ENCODE peak calls at places on chromosomes 2 and 18, in four cellular contexts. J is K562, I is tibial nerve, S is upper lobe of left lung. E is an unnamed sample. For H3K27me3 and H3K4me1, the result is how much of the 10 kb centered on the place peaks cover.

GRCh38 chr2:196479350-196479749 is 160.2 kb upstream of the CCDC150 start:
- DNase-seq in J (no peak), S (no peak), I (no peak), E (no peak)

GRCh38 chr18:49591775-49592174 is 29.9 kb downstream of the LIPG start:
- DNase-seq in I (no peak), S (no peak), J (no peak), E (no peak)

GRCh38 chr18:25446972-25447371 is 95.0 kb upstream of the ZNF521 start:
- DNase-seq in I (no peak), J (no peak), S (no peak), E (no peak)

GRCh38 chr2:240960309-240960962 is 38.0 kb upstream of the SNED1 start:
- DNase-seq in I (peak), J (no peak), S (peak), E (peak)

GRCh38 chr2:235854276-235854675 is 313.9 kb downstream of the GBX2 start:
- DNase-seq in S (no peak), J (no peak), I (no peak), E (no peak)

GRCh38 chr2:16336491-16336890 is 329.1 kb downstream of the CYRIA start:
- DNase-seq in S (no peak), I (no peak), J (no peak), E (no peak)

GRCh38 chr2:220143336-220143735 is 515.9 kb downstream of the SLC4A3 start:
- DNase-seq in I (no peak), J (no peak), S (no peak), E (no peak)

GRCh38 chr2:188975497-188976102 is 1.4 kb downstream of the COL3A1 start:
- DNase-seq in I (peak), J (peak), S (no peak), E (no peak)

GRCh38 chr2:211347328-211347727 is 790.9 kb downstream of the CPS1 start:
- DNase-seq in J (no peak), I (no peak), S (no peak), E (no peak)

GRCh38 chr2:234050455-234051135 is at the start of gene SPP2:
- DNase-seq in J (no peak), S (no peak), I (no peak), E (no peak)

GRCh38 chr2:120218181-120218580 is 5.0 kb downstream of the TMEM185B start:
- DNase-seq in S (no peak), J (no peak), I (no peak), E (no peak)

GRCh38 chr2:98867539-98868309 is 68.3 kb downstream of the CRACDL start:
- DNase-seq in I (no peak), S (no peak), J (no peak), E (no peak)

GRCh38 chr2:39530423-39530866 is 93.4 kb upstream of the MAP4K3 start:
- DNase-seq in J (no peak), S (no peak), I (no peak), E (no peak)

GRCh38 chr2:42809876-42810125 is 17.4 kb upstream of the HAAO start:
- DNase-seq in S (peak), I (no peak), J (peak), E (peak)

GRCh38 chr18:69858897-69859296 is 88.8 kb downstream of the CD226 start:
- DNase-seq in J (no peak), S (no peak), I (no peak), E (no peak)

GRCh38 chr2:38723173-38723572 is 28.0 kb downstream of the SRSF7 start:
- DNase-seq in I (no peak), J (no peak), S (no peak), E (no peak)

GRCh38 chr2:8545676-8546318 is 136.1 kb upstream of the ID2 start:
- DNase-seq in J (no peak), I (no peak), S (no peak), E (peak)

GRCh38 chr2:234110219-234110618 is 59.7 kb downstream of the SPP2 start:
- DNase-seq in I (no peak), J (no peak), S (no peak), E (no peak)

GRCh38 chr2:176188969-176189665 is 649 bp downstream of the HOXD1 start:
- DNase-seq in S (peak), J (no peak), I (no peak), E (peak)

GRCh38 chr2:216350214-216350789 is 22.0 kb downstream of the MARCHF4 start:
- DNase-seq in J (peak), I (no peak), S (no peak), E (no peak)

GRCh38 chr2:149490296-149490695 is 97.3 kb downstream of the MMADHC start:
- DNase-seq in J (no peak), S (no peak), I (no peak), E (no peak)

GRCh38 chr2:33616873-33617272 is 17.8 kb upstream of the FAM98A start:
- DNase-seq in S (no peak), J (no peak), I (no peak), E (no peak)

GRCh38 chr2:120797421-120798289 is 62.0 kb downstream of the GLI2 start:
- DNase-seq in I (no peak), S (no peak), J (no peak), E (no peak)

GRCh38 chr2:184363213-184363612 is 235.1 kb upstream of the ZNF804A start:
- DNase-seq in J (peak), S (no peak), I (no peak), E (no peak)

GRCh38 chr2:142973160-142973821 is 95.8 kb downstream of the KYNU start:
- DNase-seq in J (peak), I (no peak), S (no peak), E (no peak)

GRCh38 chr18:31557446-31557845 is 34.2 kb upstream of the TTR start:
- DNase-seq in I (no peak), S (no peak), J (no peak), E (no peak)

GRCh38 chr2:239721531-239721930 is 303.6 kb downstream of the NDUFA10 start:
- DNase-seq in J (no peak), I (no peak), S (peak), E (peak)

GRCh38 chr2:128036748-128037607 is 9.1 kb upstream of the SAP130 start:
- DNase-seq in J (no peak), I (no peak), S (no peak), E (no peak)

GRCh38 chr18:43515481-43515880 is 238.2 kb upstream of the SYT4 start:
- DNase-seq in S (no peak), J (no peak), I (no peak), E (no peak)

GRCh38 chr2:12284037-12284436 is 432.7 kb upstream of the TRIB2 start:
- DNase-seq in J (no peak), S (no peak), I (no peak), E (no peak)
- H3K27me3 ChIP-seq in J (under half), S (under half), I (under half), E (under half)

GRCh38 chr18:2641638-2642037 is 13.9 kb upstream of the SMCHD1 start:
- DNase-seq in I (no peak), J (no peak), S (no peak), E (no peak)

GRCh38 chr18:2642771-2643170 is 12.8 kb upstream of the SMCHD1 start:
- DNase-seq in J (no peak), S (no peak), I (no peak), E (no peak)

GRCh38 chr18:2644535-2644934 is 11.0 kb upstream of the SMCHD1 start:
- DNase-seq in I (no peak), J (no peak), S (no peak), E (no peak)
- H3K4me1 ChIP-seq in I (under half), J (under half), S (under half), E (under half)

GRCh38 chr2:60796573-60797509 is 40.8 kb downstream of the PAPOLG start:
- DNase-seq in S (no peak), J (peak), I (no peak), E (no peak)
- TF ChIP-seq EP300 in S (no peak), J (no peak), I (no peak), E (no peak)

DNA sequence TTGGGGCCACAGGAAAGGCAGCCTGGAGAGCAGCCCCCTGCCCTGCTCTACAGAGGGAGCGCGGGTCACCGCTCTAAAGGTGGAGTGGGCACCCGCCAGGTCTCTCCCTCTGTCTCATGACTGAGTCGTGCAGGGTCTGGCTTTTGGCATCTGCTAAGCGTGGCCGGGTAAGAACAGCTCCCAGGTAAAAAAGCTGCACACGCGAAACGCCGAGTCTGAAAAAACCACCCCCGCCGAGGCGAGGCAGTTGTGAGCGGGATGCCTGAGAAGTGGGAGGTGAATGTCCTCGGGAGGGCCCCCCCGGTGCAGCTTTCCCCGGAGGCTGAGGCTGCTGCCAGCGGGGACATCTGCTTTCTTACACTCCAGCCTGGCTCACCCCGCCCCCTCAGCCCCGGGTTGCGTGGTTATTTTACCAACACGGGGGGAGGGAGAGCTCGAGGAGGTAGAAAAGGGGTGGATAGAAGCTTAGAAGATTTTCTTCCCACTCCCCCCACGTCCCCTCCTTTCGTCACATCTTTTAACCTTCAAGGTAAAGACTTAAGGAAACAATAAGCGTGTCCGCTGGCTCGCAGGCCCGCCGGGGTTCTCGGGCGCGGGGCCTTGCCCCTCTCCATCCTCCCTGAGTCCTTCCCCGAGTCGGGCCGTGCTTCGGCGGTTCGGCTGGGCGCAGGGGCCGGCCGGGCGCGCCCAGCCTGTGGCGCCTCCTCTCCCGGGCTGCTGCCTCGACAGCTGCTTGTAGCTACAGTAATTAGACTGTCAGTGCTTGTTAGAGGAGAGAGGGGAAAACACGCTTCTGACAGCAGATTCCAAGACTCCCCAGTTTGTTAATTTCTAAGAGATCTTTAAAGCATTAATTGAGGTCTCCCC is 70.6 kb upstream of the PSMD14 start:
- DNase-seq in J (no peak), S (peak), I (peak), E (peak)
- H3K27me3 ChIP-seq in J (under half), S (under half), I (under half), E (under half)

GRCh38 chr18:46261799-46262198 is 157.6 kb downstream of the HAUS1 start:
- DNase-seq in J (no peak), I (no peak), S (no peak), E (no peak)

GRCh38 chr18:46264255-46264654 is 160.1 kb downstream of the HAUS1 start:
- DNase-seq in J (no peak), S (no peak), I (no peak), E (no peak)

GRCh38 chr18:46260016-46260878 is 156.1 kb downstream of the HAUS1 start:
- DNase-seq in S (no peak), J (no peak), I (no peak), E (no peak)

GRCh38 chr18:46262856-46263255 is 158.7 kb downstream of the HAUS1 start:
- DNase-seq in J (no peak), S (no peak), I (no peak), E (no peak)

DNA sequence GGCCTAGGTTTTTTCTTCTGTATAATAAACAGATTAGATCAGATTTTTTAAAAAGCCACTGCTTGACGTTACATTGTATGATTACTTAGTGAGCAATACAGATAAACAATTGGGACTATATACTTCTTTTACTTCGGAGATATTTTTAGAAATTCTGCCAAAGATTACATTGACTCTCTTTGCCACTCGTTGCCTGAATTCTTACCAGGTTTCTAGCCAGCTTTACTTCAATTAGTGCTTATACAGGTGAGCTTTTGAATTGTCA is 156.6 kb downstream of the HAUS1 start:
- DNase-seq in S (no peak), J (no peak), I (no peak), E (no peak)
- H3K4me1 ChIP-seq in S (under half), J (under half), I (under half), E (under half)

E was measured in suprapubic skin.